ENCODE peak calls at places on chromosomes 5 and 9, in seven cellular contexts. L, I, K, O, B, Z and W are unnamed samples.

GRCh38 chr9:104091708-104092107 is 2.4 kb upstream of the SMC2 start:
- DNase-seq in L (no peak), I (peak), K (peak), O (no peak), B (no peak), Z (no peak), W (peak)

GRCh38 chr5:54516051-54516645 is 1.4 kb upstream of the SNX18 start:
- DNase-seq in L (no peak), I (no peak), K (no peak), O (no peak), B (no peak), Z (no peak), W (no peak)

GRCh38 chr5:98865690-98866089 is 63.1 kb downstream of the CHD1 start:
- DNase-seq in L (no peak), I (no peak), K (no peak), O (no peak), B (no peak), Z (no peak), W (no peak)

GRCh38 chr9:18126776-18127175 is 347.2 kb upstream of the ADAMTSL1 start:
- DNase-seq in L (no peak), I (no peak), K (no peak), O (no peak), B (no peak), Z (no peak), W (no peak)

GRCh38 chr5:96661841-96662724 is at the start of gene CAST:
- DNase-seq in L (peak), I (peak), K (peak), O (peak), B (peak), Z (peak), W (peak)

GRCh38 chr5:5487961-5488360 is 65.5 kb downstream of the ICE1 start:
- DNase-seq in L (no peak), I (no peak), K (no peak), O (no peak), B (no peak), Z (no peak), W (no peak)

GRCh38 chr5:159210306-159210722 is 961 bp upstream of the RNF145 start:
- DNase-seq in L (peak), I (peak), K (no peak), O (no peak), B (no peak), Z (no peak), W (peak)

GRCh38 chr9:128218518-128219389 is 15.6 kb downstream of the DNM1 start:
- DNase-seq in L (peak), I (peak), K (peak), O (peak), B (peak), Z (peak), W (peak)

GRCh38 chr5:120631611-120632010 is 167.5 kb downstream of the PRR16 start:
- DNase-seq in L (no peak), I (no peak), K (no peak), O (no peak), B (no peak), Z (no peak), W (no peak)

GRCh38 chr9:125099816-125100215 is 43.5 kb downstream of the SCAI start:
- DNase-seq in L (no peak), I (no peak), K (no peak), O (no peak), B (no peak), Z (no peak), W (no peak)

GRCh38 chr5:2857837-2858236 is 106.4 kb upstream of the IRX2 start:
- DNase-seq in L (no peak), I (no peak), K (no peak), O (no peak), B (no peak), Z (no peak), W (no peak)

GRCh38 chr9:130453487-130453886 is 8.7 kb downstream of the ASS1 start:
- DNase-seq in L (peak), I (peak), K (no peak), O (no peak), B (no peak), Z (peak), W (no peak)

GRCh38 chr9:104774831-104775573 is 11.1 kb downstream of the NIPSNAP3B start:
- DNase-seq in L (no peak), I (no peak), K (no peak), O (peak), B (no peak), Z (no peak), W (peak)

GRCh38 chr9:68555416-68555815 is 14.7 kb upstream of the TMEM252 start:
- DNase-seq in L (no peak), I (no peak), K (no peak), O (no peak), B (no peak), Z (no peak), W (no peak)

GRCh38 chr9:27548055-27548741 is 18.6 kb upstream of the MOB3B start:
- DNase-seq in L (peak), I (no peak), K (no peak), O (no peak), B (no peak), Z (no peak), W (no peak)

GRCh38 chr5:125149503-125149902 is 403.1 kb upstream of the ZNF608 start:
- DNase-seq in L (peak), I (no peak), K (no peak), O (no peak), B (no peak), Z (no peak), W (no peak)

GRCh38 chr5:23139338-23140171 is 286.4 kb upstream of the CDH12 start:
- DNase-seq in L (peak), I (no peak), K (no peak), O (no peak), B (no peak), Z (no peak), W (no peak)

GRCh38 chr5:151213803-151214613 is 9.9 kb downstream of the CCDC69 start:
- DNase-seq in L (no peak), I (peak), K (peak), O (peak), B (peak), Z (peak), W (peak)

GRCh38 chr9:96089425-96089824 is 212.6 kb downstream of the HSD17B3 start:
- DNase-seq in L (no peak), I (no peak), K (no peak), O (no peak), B (no peak), Z (no peak), W (no peak)

GRCh38 chr9:127091526-127091925 is 30.9 kb downstream of the ANGPTL2 start:
- DNase-seq in L (no peak), I (no peak), K (peak), O (no peak), B (no peak), Z (no peak), W (no peak)

GRCh38 chr5:32058101-32058500 is 116.0 kb downstream of the GOLPH3 start:
- DNase-seq in L (no peak), I (no peak), K (no peak), O (no peak), B (no peak), Z (no peak), W (no peak)

GRCh38 chr5:110916373-110917049 is 155.0 kb upstream of the TSLP start:
- DNase-seq in L (no peak), I (no peak), K (no peak), O (no peak), B (no peak), Z (no peak), W (no peak)

GRCh38 chr5:24222866-24223265 is 421.9 kb downstream of the CDH10 start:
- DNase-seq in L (no peak), I (no peak), K (no peak), O (no peak), B (no peak), Z (no peak), W (no peak)

GRCh38 chr5:86981898-86982297 is 285.8 kb upstream of the RASA1 start:
- DNase-seq in L (no peak), I (no peak), K (no peak), O (no peak), B (no peak), Z (no peak), W (no peak)
- TF ChIP-seq POLR2AphosphoS5 in L (no peak), I (no peak), K (no peak), O (no peak), B (no peak), Z (no peak), W (no peak)

GRCh38 chr9:21415492-21416267 is 6.8 kb downstream of the IFNA8 start:
- DNase-seq in L (no peak), I (peak), K (no peak), O (no peak), B (no peak), Z (no peak), W (no peak)
- TF ChIP-seq POLR2AphosphoS5 in L (no peak), I (no peak), K (no peak), O (no peak), B (no peak), Z (no peak), W (no peak)

GRCh38 chr5:167271061-167271460 is 1020.4 kb upstream of the WWC1 start:
- DNase-seq in L (no peak), I (no peak), K (no peak), O (no peak), B (no peak), Z (no peak), W (no peak)
- TF ChIP-seq POLR2AphosphoS5 in L (no peak), I (no peak), K (no peak), O (no peak), B (no peak), Z (no peak), W (no peak)

DNA sequence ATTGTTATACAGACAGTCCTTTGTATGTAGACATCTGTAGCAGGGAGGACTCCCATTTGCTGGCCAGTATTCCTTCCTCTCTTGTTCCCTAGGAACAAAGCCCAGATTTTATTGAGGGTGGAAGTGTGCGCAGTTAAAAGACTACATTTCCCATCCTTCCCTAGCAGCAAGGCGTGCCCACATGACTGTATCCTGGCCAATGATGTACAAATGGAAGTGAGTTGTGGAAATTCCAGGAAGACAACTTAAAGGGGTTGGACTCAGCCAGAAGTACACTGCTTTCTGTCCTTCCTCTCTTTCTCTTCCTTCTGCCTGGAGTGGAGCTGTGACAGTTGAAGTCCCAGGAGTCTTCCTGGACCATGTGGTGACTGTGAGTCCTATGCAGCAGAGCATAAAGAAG is 89.0 kb downstream of the HRH2 start:
- DNase-seq in L (peak), I (no peak), K (no peak), O (no peak), B (no peak), Z (no peak), W (no peak)
- TF ChIP-seq POLR2AphosphoS5 in L (no peak), I (no peak), K (no peak), O (no peak), B (no peak), Z (no peak), W (no peak)

GRCh38 chr9:34378376-34379060 is 1.8 kb upstream of the MYORG start:
- DNase-seq in L (no peak), I (no peak), K (no peak), O (peak), B (no peak), Z (no peak), W (no peak)

GRCh38 chr9:34380511-34381315 is 4.0 kb upstream of the MYORG start:
- DNase-seq in L (peak), I (peak), K (peak), O (peak), B (peak), Z (peak), W (peak)

GRCh38 chr9:34380034-34380510 is 3.4 kb upstream of the MYORG start:
- DNase-seq in L (no peak), I (no peak), K (no peak), O (peak), B (no peak), Z (no peak), W (no peak)

GRCh38 chr9:34381323-34381722 is 4.6 kb upstream of the MYORG start:
- DNase-seq in L (no peak), I (peak), K (peak), O (peak), B (no peak), Z (no peak), W (no peak)

GRCh38 chr9:34379334-34380033 is 2.8 kb upstream of the MYORG start:
- DNase-seq in L (peak), I (peak), K (peak), O (peak), B (peak), Z (peak), W (peak)
- TF ChIP-seq POLR2AphosphoS5 in L (no peak), I (peak), K (peak), O (peak), B (no peak), Z (no peak), W (no peak)

GRCh38 chr5:58122157-58122556 is 337.7 kb downstream of the PLK2 start:
- DNase-seq in L (peak), I (no peak), K (no peak), O (no peak), B (no peak), Z (no peak), W (no peak)
- TF ChIP-seq POLR2AphosphoS5 in L (no peak), I (no peak), K (no peak), O (no peak), B (no peak), Z (no peak), W (no peak)

DNA sequence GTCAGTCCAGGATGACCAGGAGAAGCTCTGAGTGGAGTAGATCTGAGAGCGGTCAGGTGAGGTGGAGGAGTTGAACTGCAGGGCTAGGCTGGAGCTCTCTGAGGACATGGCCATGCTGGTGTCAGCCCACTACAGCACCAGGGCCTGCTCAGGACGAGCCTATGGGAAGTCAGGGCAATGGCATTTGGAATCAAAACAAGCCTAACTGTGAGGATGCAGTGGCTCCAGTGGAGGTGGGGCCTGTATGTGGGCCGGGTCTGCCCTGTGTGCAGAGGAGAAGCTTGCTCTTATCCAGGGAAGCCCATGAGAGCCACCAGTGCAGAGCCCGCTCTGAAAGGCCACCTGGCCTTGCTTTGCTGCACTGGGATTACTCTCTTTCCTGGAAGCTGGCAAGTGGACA is 11.1 kb downstream of the CXCL14 start:
- DNase-seq in L (no peak), I (no peak), K (peak), O (peak), B (no peak), Z (no peak), W (no peak)
- TF ChIP-seq POLR2AphosphoS5 in L (no peak), I (no peak), K (no peak), O (no peak), B (no peak), Z (no peak), W (no peak)

GRCh38 chr9:16930578-16930977 is 60.1 kb upstream of the BNC2 start:
- DNase-seq in L (no peak), I (no peak), K (no peak), O (no peak), B (no peak), Z (no peak), W (no peak)

GRCh38 chr9:16925426-16925825 is 55.0 kb upstream of the BNC2 start:
- DNase-seq in L (no peak), I (no peak), K (no peak), O (no peak), B (no peak), Z (no peak), W (no peak)

GRCh38 chr9:16924311-16924915 is 53.9 kb upstream of the BNC2 start:
- DNase-seq in L (no peak), I (no peak), K (no peak), O (no peak), B (no peak), Z (no peak), W (no peak)

DNA sequence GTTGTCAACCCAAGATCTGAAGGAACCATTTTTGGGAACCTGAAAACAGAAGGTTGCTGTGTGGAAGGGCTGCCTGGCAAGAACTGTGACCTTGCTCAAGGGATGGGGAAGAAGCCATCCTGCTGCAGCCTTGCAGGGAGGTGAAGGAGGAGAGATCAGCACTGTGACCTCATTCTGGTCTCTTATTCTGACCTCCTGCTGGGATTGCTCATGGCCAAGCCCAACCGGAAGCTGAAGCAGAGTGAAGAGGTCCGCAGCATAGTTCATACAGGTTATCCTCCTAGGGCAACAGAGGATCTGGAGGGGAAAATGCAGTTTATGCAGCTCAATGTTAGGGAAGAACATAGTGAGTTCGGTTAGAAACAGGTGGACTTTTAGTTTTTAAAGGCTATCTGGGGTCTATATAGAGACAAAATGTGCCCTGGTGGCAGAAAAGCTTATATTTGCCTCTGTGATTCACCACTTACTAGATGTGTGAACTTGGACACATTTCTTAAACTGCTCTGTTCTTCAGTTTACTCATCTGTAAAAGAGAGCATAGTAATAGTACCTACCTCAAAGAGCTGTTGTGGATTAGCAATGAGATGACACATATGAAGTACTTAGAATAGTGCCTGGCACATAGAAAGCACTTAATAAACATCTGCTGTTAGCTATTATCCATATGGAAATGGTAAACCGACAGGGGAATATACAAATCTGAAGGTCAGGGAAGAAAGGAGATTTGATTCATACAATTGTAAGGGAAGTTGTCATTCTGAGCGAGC is 57.9 kb upstream of the BNC2 start:
- DNase-seq in L (no peak), I (no peak), K (no peak), O (no peak), B (no peak), Z (no peak), W (no peak)
- TF ChIP-seq POLR2AphosphoS5 in L (no peak), I (no peak), K (no peak), O (no peak), B (no peak), Z (no peak), W (no peak)